ENCODE peak calls at places on chromosomes 11 and 22, in ten cellular contexts. O is prostate gland; F is OCI-LY7; R is CD8-positive, alpha-beta T cell; I is HT1080; J is activated T-helper 1 cell treated with Interleukin-2 at 50 U/mL for 16 hours; K is activated T-helper 2 cell treated with anti-CD3 and anti-CD28 coated beads, Interferon-gamma antibody, Interleukin-2, Interleukin-4, amounts not matched to agents 10 μg/mL and 5 μg/mL and 100 μg/mL, durations not matched to agents 14 hours and 24 hours and 36 hours; P is ovary; B is fibroblast of mammary gland; H is NCI-H1436. U is an unnamed sample.

GRCh38 chr11:102546923-102547471 is 16.4 kb upstream of the MMP7 start:
- DNase-seq in O (no peak), F (peak; percentile 18), R (no peak), I (no peak), J (no peak), K (no peak), P (no peak), B (no peak), H (no peak), U (no peak)

GRCh38 chr11:27084407-27084985 is 43.9 kb downstream of the BBOX1 start:
- DNase-seq in O (no peak), F (no peak), R (no peak), I (no peak), J (no peak), K (no peak), P (no peak), B (no peak), H (no peak), U (no peak)

GRCh38 chr11:772429-773390 is 4.6 kb downstream of the GATD1 start:
- DNase-seq in O (no peak), F (no peak), R (no peak), I (no peak), J (no peak), K (no peak), P (peak; percentile 21), B (no peak), H (no peak), U (peak; percentile 84)

GRCh38 chr11:113329725-113330124 is 15.3 kb downstream of the TTC12 start:
- DNase-seq in O (no peak), F (no peak), R (no peak), I (no peak), J (no peak), K (no peak), P (no peak), B (no peak), H (no peak), U (no peak)

GRCh38 chr11:106344392-106344791 is 266.9 kb downstream of the AASDHPPT start:
- DNase-seq in O (no peak), F (no peak), R (no peak), I (no peak), J (no peak), K (no peak), P (no peak), B (peak; percentile 85), H (no peak), U (no peak)

GRCh38 chr11:33017478-33017877 is 1.8 kb downstream of the DEPDC7 start:
- DNase-seq in O (no peak), F (no peak), R (no peak), I (no peak), J (no peak), K (no peak), P (no peak), B (no peak), H (no peak), U (no peak)

GRCh38 chr22:23289851-23290724 is 109.8 kb downstream of the BCR start:
- DNase-seq in O (no peak), F (peak; percentile 60), R (peak; percentile 45), I (peak; percentile 51), J (peak; percentile 24), K (peak; percentile 34), P (peak; percentile 56), B (peak; percentile 73), H (no peak), U (no peak)

GRCh38 chr11:121887564-121887963 is 228.5 kb downstream of the BLID start:
- DNase-seq in O (no peak), F (no peak), R (no peak), I (no peak), J (no peak), K (no peak), P (no peak), B (no peak), H (no peak), U (no peak)

GRCh38 chr11:71384561-71384960 is 63.6 kb downstream of the DHCR7 start:
- DNase-seq in O (no peak), F (no peak), R (no peak), I (no peak), J (no peak), K (no peak), P (no peak), B (no peak), H (no peak), U (no peak)

GRCh38 chr11:86275493-86276370 is 26.3 kb upstream of the HIKESHI start:
- DNase-seq in O (no peak), F (no peak), R (no peak), I (no peak), J (no peak), K (no peak), P (no peak), B (no peak), H (no peak), U (no peak)

GRCh38 chr22:19715286-19715939 is 1.1 kb downstream of the SEPTIN5 start:
- DNase-seq in O (no peak), F (no peak), R (no peak), I (no peak), J (no peak), K (no peak), P (no peak), B (no peak), H (no peak), U (no peak)

GRCh38 chr11:111725621-111726020 is 40.6 kb downstream of the PPP2R1B start:
- DNase-seq in O (no peak), F (no peak), R (no peak), I (no peak), J (no peak), K (no peak), P (no peak), B (no peak), H (no peak), U (no peak)

GRCh38 chr11:36091256-36091811 is 147.5 kb downstream of the LDLRAD3 start:
- DNase-seq in O (no peak), F (no peak), R (no peak), I (peak; percentile 73), J (no peak), K (no peak), P (no peak), B (no peak), H (no peak), U (no peak)

GRCh38 chr11:114295676-114296081 is 520 bp upstream of the NNMT start:
- DNase-seq in O (no peak), F (no peak), R (no peak), I (no peak), J (no peak), K (no peak), P (no peak), B (no peak), H (no peak), U (no peak)

GRCh38 chr11:109424893-109425292 is 2.9 kb downstream of the C11orf87 start:
- DNase-seq in O (no peak), F (peak; percentile 2), R (no peak), I (no peak), J (no peak), K (no peak), P (no peak), B (no peak), H (no peak), U (no peak)

GRCh38 chr22:38860291-38861169 is 11.5 kb downstream of the CBX6 start:
- DNase-seq in O (no peak), F (no peak), R (no peak), I (no peak), J (no peak), K (no peak), P (no peak), B (no peak), H (no peak), U (no peak)

GRCh38 chr11:125070699-125071254 is 7.7 kb downstream of the SLC37A2 start:
- DNase-seq in O (no peak), F (peak; percentile 33), R (no peak), I (peak; percentile 83), J (no peak), K (no peak), P (peak; percentile 62), B (peak; percentile 83), H (no peak), U (peak; percentile 93)

GRCh38 chr11:33045551-33046255 is 6.3 kb downstream of the TCP11L1 start:
- DNase-seq in O (no peak), F (no peak), R (no peak), I (peak; percentile 56), J (no peak), K (no peak), P (no peak), B (peak; percentile 34), H (no peak), U (no peak)

GRCh38 chr11:32487270-32487669 is 51.9 kb upstream of the WT1 start:
- DNase-seq in O (no peak), F (no peak), R (no peak), I (no peak), J (no peak), K (no peak), P (no peak), B (no peak), H (no peak), U (no peak)

GRCh38 chr22:20438678-20439492 is 1.3 kb upstream of the SCARF2 start:
- DNase-seq in O (no peak), F (no peak), R (no peak), I (no peak), J (no peak), K (no peak), P (no peak), B (no peak), H (no peak), U (no peak)

GRCh38 chr22:19992481-19992911 is 24.1 kb downstream of the ARVCF start:
- DNase-seq in O (no peak), F (no peak), R (no peak), I (no peak), J (no peak), K (no peak), P (no peak), B (no peak), H (no peak), U (no peak)

GRCh38 chr11:125465701-125466100 is 30.4 kb downstream of the FEZ1 start:
- DNase-seq in O (no peak), F (no peak), R (no peak), I (no peak), J (no peak), K (no peak), P (no peak), B (no peak), H (no peak), U (no peak)

GRCh38 chr22:44815099-44816070 is 63.0 kb downstream of the ARHGAP8 start:
- DNase-seq in O (no peak), F (no peak), R (no peak), I (no peak), J (no peak), K (no peak), P (no peak), B (no peak), H (no peak), U (no peak)

GRCh38 chr11:117127164-117127563 is 16.9 kb upstream of the PAFAH1B2 start:
- DNase-seq in O (no peak), F (no peak), R (no peak), I (no peak), J (no peak), K (no peak), P (no peak), B (no peak), H (no peak), U (no peak)

GRCh38 chr11:61297341-61297740 is 2.2 kb upstream of the VWCE start:
- DNase-seq in O (peak; percentile 21), F (no peak), R (no peak), I (no peak), J (no peak), K (no peak), P (no peak), B (no peak), H (no peak), U (no peak)

GRCh38 chr22:28297504-28297903 is 378.4 kb upstream of the PITPNB start:
- DNase-seq in O (no peak), F (no peak), R (no peak), I (no peak), J (no peak), K (no peak), P (no peak), B (no peak), H (no peak), U (no peak)

GRCh38 chr11:132028380-132029240 is 658.2 kb downstream of the NTM start:
- DNase-seq in O (no peak), F (peak; percentile 44), R (no peak), I (peak; percentile 42), J (no peak), K (no peak), P (no peak), B (peak; percentile 69), H (peak; percentile 11), U (no peak)

GRCh38 chr11:122375687-122376399 is 259.8 kb upstream of the BLID start:
- DNase-seq in O (no peak), F (no peak), R (no peak), I (peak; percentile 80), J (no peak), K (no peak), P (no peak), B (peak; percentile 60), H (no peak), U (no peak)